ENCODE peak calls at places on chromosomes 16 and 17, in five cellular contexts. A, J, V, O and E are unnamed samples.

GRCh38 chr16:56517206-56517605 is 2.6 kb downstream of the BBS2 start:
- DNase-seq in A (no peak), J (no peak), V (no peak), O (no peak), E (no peak)

GRCh38 chr16:19898924-19899604 is 14.4 kb upstream of the GPRC5B start:
- DNase-seq in A (peak; percentile 46), J (peak; percentile 60), V (peak; percentile 63), O (peak; percentile 72), E (peak; percentile 38)

GRCh38 chr16:65202461-65202860 is 80.6 kb upstream of the CDH11 start:
- DNase-seq in A (no peak), J (peak; percentile 44), V (no peak), O (peak; percentile 52), E (no peak)

GRCh38 chr17:58658804-58659713 is 32.8 kb downstream of the TEX14 start:
- DNase-seq in A (peak; percentile 75), J (peak; percentile 88), V (peak; percentile 98), O (peak; percentile 98), E (peak; percentile 73)

GRCh38 chr17:58335779-58336455 is 7.3 kb upstream of the TSPOAP1 start:
- DNase-seq in A (peak; percentile 53), J (peak; percentile 33), V (peak; percentile 93), O (no peak), E (peak; percentile 68)

GRCh38 chr17:35729405-35729833 is 2.0 kb upstream of the RASL10B start:
- DNase-seq in A (no peak), J (no peak), V (no peak), O (no peak), E (no peak)

GRCh38 chr17:31537558-31537957 is 146.1 kb downstream of the RAB11FIP4 start:
- DNase-seq in A (peak; percentile 80), J (peak; percentile 64), V (peak; percentile 21), O (no peak), E (peak; percentile 74)

GRCh38 chr16:57987441-57988177 is 12.9 kb downstream of the ZNF319 start:
- DNase-seq in A (no peak), J (no peak), V (no peak), O (no peak), E (peak; percentile 31)

GRCh38 chr17:75826561-75827290 is 17.5 kb downstream of the UNC13D start:
- DNase-seq in A (no peak), J (no peak), V (no peak), O (no peak), E (peak; percentile 61)

GRCh38 chr17:10309003-10309974 is 63.5 kb downstream of the MYH13 start:
- DNase-seq in A (no peak), J (no peak), V (no peak), O (no peak), E (no peak)

GRCh38 chr16:397736-398332 is 835 bp downstream of the NME4 start:
- DNase-seq in A (peak; percentile 82), J (peak; percentile 74), V (no peak), O (peak; percentile 62), E (peak; percentile 93)

GRCh38 chr16:719815-720506 is 985 bp upstream of the ANTKMT start:
- DNase-seq in A (no peak), J (no peak), V (no peak), O (no peak), E (no peak)

GRCh38 chr17:59469786-59470485 is 95.5 kb upstream of the DHX40 start:
- DNase-seq in A (no peak), J (no peak), V (no peak), O (no peak), E (no peak)

GRCh38 chr17:72087876-72088275 is 32.9 kb upstream of the SOX9 start:
- DNase-seq in A (no peak), J (no peak), V (no peak), O (no peak), E (no peak)

GRCh38 chr16:80122155-80122554 is 418.6 kb upstream of the DYNLRB2 start:
- DNase-seq in A (no peak), J (peak; percentile 76), V (no peak), O (no peak), E (peak; percentile 60)

GRCh38 chr17:76088041-76088867 is 9.3 kb downstream of the ZACN start:
- DNase-seq in A (no peak), J (no peak), V (no peak), O (no peak), E (no peak)

DNA sequence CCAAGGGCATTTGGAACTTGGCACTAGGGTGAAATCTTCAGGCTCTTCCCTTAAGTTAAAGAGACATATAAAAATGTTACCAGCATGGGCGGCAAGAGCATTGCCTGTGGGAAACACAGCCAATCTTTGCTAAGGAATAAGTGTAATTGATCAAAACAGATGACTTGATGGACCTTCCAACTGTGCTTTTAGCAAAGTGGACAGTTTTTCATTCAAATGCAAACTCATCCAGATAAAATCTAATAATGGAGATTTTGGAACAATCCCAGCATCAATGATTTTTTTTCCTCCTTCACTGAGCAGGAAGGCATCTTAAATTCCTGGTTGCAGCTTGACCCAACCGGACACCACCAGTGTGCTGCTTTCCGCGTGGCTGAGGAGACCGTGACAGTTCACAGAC is 42.9 kb upstream of the BHLHA9 start:
- DNase-seq in A (no peak), J (no peak), V (no peak), O (no peak), E (no peak)
- H3K4me3 ChIP-seq in A (peak overlapping the region; percentile 59), J (no peak overlapping the region), V (peak overlapping the region; percentile 81), O (no peak overlapping the region), E (peak overlapping the region; percentile 39)

DNA sequence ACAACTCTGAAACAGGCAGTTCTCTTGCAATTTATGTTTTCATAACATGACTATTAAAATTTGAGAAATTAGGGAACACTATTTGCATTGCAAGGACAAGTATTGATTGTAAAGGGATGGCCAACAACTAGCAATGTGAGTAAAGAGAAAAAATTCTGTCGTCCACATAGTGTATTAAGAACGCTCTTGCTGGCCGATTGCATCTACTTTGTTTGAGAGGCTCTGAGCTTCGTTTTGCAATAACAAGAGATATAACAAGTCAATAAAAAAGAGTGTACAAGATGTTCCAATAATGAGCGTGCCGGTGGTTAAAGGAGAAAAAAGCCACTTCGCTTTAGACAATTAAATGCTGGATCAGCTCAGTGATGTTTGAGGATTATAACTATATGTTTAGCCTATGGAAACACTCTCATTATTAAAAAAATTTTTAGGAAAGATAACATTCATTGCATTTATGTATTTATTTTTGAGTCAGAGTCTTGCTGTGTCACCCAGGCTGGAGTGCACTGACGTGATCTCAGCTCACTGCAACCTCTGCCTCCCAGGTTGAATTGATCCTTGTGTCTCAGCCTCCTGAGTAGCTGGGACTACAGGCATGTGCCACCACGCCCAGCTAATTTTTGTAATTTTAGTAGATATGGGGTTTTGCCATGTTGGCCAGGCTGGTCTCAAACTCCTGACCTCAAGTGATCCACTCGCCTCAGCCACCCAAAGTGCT is 19.2 kb upstream of the TOM1L1 start:
- DNase-seq in A (no peak), J (no peak), V (no peak), O (no peak), E (no peak)
- H3K4me3 ChIP-seq in A (no peak overlapping the region), J (no peak overlapping the region), V (no peak overlapping the region), O (no peak overlapping the region), E (no peak overlapping the region)

DNA sequence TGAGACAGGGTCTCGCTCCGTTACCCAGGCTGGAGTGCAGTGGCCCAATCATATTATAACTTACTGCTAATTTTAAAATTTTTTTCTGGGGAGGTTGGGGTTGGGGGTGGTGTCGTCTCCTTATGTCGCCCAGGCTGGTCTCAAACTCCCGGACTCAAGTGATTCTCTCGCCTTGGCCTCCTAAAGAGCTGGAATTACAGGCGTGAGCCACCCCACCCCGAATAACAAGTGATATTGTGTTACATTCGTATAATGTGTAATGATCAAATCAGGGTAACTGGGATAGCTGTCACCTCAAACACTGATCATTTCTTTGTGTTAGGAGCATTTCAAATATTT is 16.2 kb upstream of the KPNA2 start:
- DNase-seq in A (no peak), J (no peak), V (no peak), O (no peak), E (no peak)
- H3K4me3 ChIP-seq in A (peak overlapping the region; percentile 64), J (no peak overlapping the region), V (peak overlapping the region; percentile 20), O (no peak overlapping the region), E (peak overlapping the region; percentile 66)

DNA sequence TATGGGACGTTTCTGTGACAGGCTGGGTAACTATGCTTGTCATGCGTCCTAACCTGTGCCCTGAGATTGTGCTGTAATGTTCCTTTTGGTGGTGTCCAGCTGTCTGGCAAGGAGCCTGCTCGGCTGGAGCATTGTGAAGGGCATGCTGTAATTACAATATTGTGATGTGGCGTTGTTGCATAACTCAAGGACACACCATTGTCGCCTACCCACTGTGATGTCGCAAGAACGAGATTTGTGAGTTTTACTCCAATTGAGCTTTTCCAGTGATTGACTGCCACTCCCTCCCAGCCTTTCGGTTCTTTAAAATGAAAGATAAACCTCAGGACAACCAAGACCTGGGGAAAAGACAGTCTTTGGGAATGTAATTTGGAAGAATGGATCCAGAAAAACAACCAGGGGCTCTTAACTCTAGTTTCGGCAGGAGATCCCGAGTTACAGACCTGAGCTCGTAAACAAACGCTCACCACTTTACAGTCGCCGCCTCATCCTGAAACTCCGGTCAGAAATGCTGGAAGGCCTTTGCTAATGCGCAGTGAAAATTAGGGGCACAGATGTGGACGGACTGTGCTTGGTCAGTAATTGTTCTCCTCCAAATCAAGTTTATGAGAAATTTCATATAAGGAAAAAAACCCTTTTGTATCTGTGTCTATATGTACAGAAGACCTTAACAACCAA is 1.3 kb downstream of the ZNF750 start:
- DNase-seq in A (no peak), J (peak; percentile 56), V (no peak), O (peak; percentile 51), E (no peak)
- H3K4me3 ChIP-seq in A (no peak overlapping the region), J (no peak overlapping the region), V (no peak overlapping the region), O (no peak overlapping the region), E (peak overlapping the region; percentile 23)